ENCODE peak calls at places on chromosomes 4 and X, in six cellular contexts. Q is brain microvascular endothelial cell; D is colonic mucosa; A is activated T-cell treated with anti-CD3 and anti-CD28 coated beads, Interleukin-2, amount 50 U/mL, for 72 hours; N is HuH-7.5; W is uterus. Z is an unnamed sample.

GRCh38 chrX:52509916-52510315 is 6.9 kb downstream of the XAGE1B start:
- DNase-seq in A (no peak), D (no peak), Q (no peak), W (no peak), N (no peak), Z (no peak)

GRCh38 chrX:75887833-75888232 is 102.8 kb upstream of the MAGEE2 start:
- DNase-seq in A (no peak), D (no peak), W (no peak), Q (no peak), N (no peak), Z (no peak)

GRCh38 chr4:140059159-140059558 is 94.8 kb downstream of the MAML3 start:
- DNase-seq in A (no peak), D (no peak), N (no peak), W (no peak), Q (no peak), Z (peak; percentile 32)

GRCh38 chr4:86972997-86973396 is 38.2 kb downstream of the AFF1 start:
- DNase-seq in N (peak; percentile 18), A (no peak), D (peak; percentile 86), W (no peak), Q (no peak), Z (no peak)

GRCh38 chr4:81215219-81215892 is at the start of gene PRKG2:
- DNase-seq in A (peak; percentile 3), D (peak; percentile 20), W (no peak), Q (peak; percentile 4), N (no peak), Z (peak; percentile 17)

GRCh38 chrX:130793966-130794365 is 109.0 kb downstream of the ENOX2 start:
- DNase-seq in W (no peak), A (no peak), D (no peak), N (no peak), Q (no peak), Z (no peak)

GRCh38 chr4:82452026-82452425 is 21.6 kb downstream of the ENOPH1 start:
- DNase-seq in W (no peak), N (no peak), D (no peak), A (no peak), Q (no peak), Z (no peak)

GRCh38 chr4:138444260-138444659 is 202.1 kb upstream of the SLC7A11 start:
- DNase-seq in W (no peak), N (no peak), A (no peak), D (no peak), Q (no peak), Z (no peak)

GRCh38 chr4:128863314-128864075 is 54.0 kb downstream of the JADE1 start:
- DNase-seq in D (peak; percentile 86), A (peak; percentile 71), W (peak; percentile 82), Q (peak; percentile 51), N (peak; percentile 23), Z (peak; percentile 88)

GRCh38 chr4:44563496-44563895 is 87.9 kb downstream of the YIPF7 start:
- DNase-seq in N (no peak), Q (no peak), A (no peak), D (no peak), W (no peak), Z (peak; percentile 25)

GRCh38 chrX:141936080-141936479 is 32.4 kb downstream of the MAGEC1 start:
- DNase-seq in Q (no peak), A (no peak), W (no peak), D (no peak), N (no peak), Z (peak; percentile 32)

GRCh38 chr4:172692701-172693100 is 475.9 kb upstream of the GALNT7 start:
- DNase-seq in A (no peak), Q (no peak), N (no peak), D (no peak), W (no peak), Z (no peak)

GRCh38 chrX:24294619-24295018 is 19.2 kb downstream of the SUPT20HL2 start:
- DNase-seq in A (peak; percentile 12), D (no peak), Q (peak; percentile 22), N (no peak), W (no peak), Z (peak; percentile 41)

GRCh38 chr4:106529348-106530033 is 160.9 kb upstream of the GIMD1 start:
- DNase-seq in D (no peak), A (no peak), Q (peak; percentile 16), W (no peak), N (no peak), Z (peak; percentile 42)

GRCh38 chr4:43066415-43066814 is 173.9 kb downstream of the GRXCR1 start:
- DNase-seq in W (no peak), D (no peak), A (no peak), Q (no peak), N (no peak), Z (no peak)

GRCh38 chrX:74171465-74171864 is 132.5 kb upstream of the ZCCHC13 start:
- DNase-seq in A (no peak), D (no peak), Q (no peak), W (no peak), N (no peak), Z (no peak)

Z was measured in fibroblast of pulmonary artery.